ENCODE peak calls at places on chromosomes 4 and X, in seven cellular contexts. Y is brain microvascular endothelial cell, F is lung, Q is bronchial epithelial cell, V is BJ, M is ovary, Z is A549. A is an unnamed sample.

GRCh38 chrX:97616883-97617510 is 733.3 kb downstream of the RPA4 start:
- DNase-seq in Y (peak), F (no peak), Q (peak), V (peak), M (no peak), Z (peak), A (peak)

GRCh38 chrX:44882635-44883034 is 9.6 kb downstream of the KDM6A start:
- DNase-seq in Y (no peak), F (no peak), Q (no peak), V (no peak), M (no peak), Z (no peak), A (no peak)

GRCh38 chr4:98722000-98722399 is 63.6 kb upstream of the TSPAN5 start:
- DNase-seq in Y (no peak), F (no peak), Q (peak), V (no peak), M (no peak), Z (no peak), A (no peak)

GRCh38 chr4:23856630-23857029 is 33.2 kb downstream of the PPARGC1A start:
- DNase-seq in Y (no peak), F (peak), Q (no peak), V (no peak), M (peak), Z (no peak), A (no peak)

GRCh38 chrX:111515298-111515697 is 3.9 kb downstream of the SERTM2 start:
- DNase-seq in Y (no peak), F (no peak), Q (no peak), V (no peak), M (no peak), Z (no peak), A (no peak)

GRCh38 chr4:112128452-112128851 is 16.8 kb upstream of the FAM241A start:
- DNase-seq in Y (no peak), F (no peak), Q (no peak), V (no peak), M (no peak), Z (no peak), A (no peak)

GRCh38 chr4:57098945-57099344 is 11.2 kb downstream of the IGFBP7 start:
- DNase-seq in Y (no peak), F (no peak), Q (no peak), V (peak), M (no peak), Z (no peak), A (peak)

GRCh38 chr4:108345862-108346530 is 177.3 kb upstream of the LEF1 start:
- DNase-seq in Y (peak), F (no peak), Q (peak), V (peak), M (no peak), Z (no peak), A (peak)

GRCh38 chr4:68906238-68907137 is 45.1 kb downstream of the UGT2A3 start:
- DNase-seq in Y (no peak), F (no peak), Q (peak), V (no peak), M (no peak), Z (no peak), A (no peak)

GRCh38 chr4:2817701-2818350 is 24.9 kb downstream of the SH3BP2 start:
- DNase-seq in Y (no peak), F (no peak), Q (no peak), V (no peak), M (no peak), Z (no peak), A (no peak)

GRCh38 chrX:46929439-46930018 is 17.3 kb downstream of the JADE3 start:
- DNase-seq in Y (peak), F (no peak), Q (peak), V (no peak), M (no peak), Z (no peak), A (no peak)

GRCh38 chrX:46547857-46548256 is 2.6 kb upstream of the ZNF674 start:
- DNase-seq in Y (peak), F (no peak), Q (peak), V (peak), M (no peak), Z (no peak), A (peak)

GRCh38 chr4:55758081-55758480 is 61.5 kb upstream of the EXOC1L start:
- DNase-seq in Y (no peak), F (no peak), Q (peak), V (no peak), M (no peak), Z (no peak), A (no peak)

GRCh38 chr4:156781852-156782251 is 189.7 kb downstream of the PDGFC start:
- DNase-seq in Y (peak), F (no peak), Q (peak), V (no peak), M (no peak), Z (no peak), A (no peak)

GRCh38 chrX:145609951-145610511 is 207.6 kb upstream of the SLITRK2 start:
- DNase-seq in Y (peak), F (no peak), Q (peak), V (no peak), M (no peak), Z (no peak), A (no peak)

GRCh38 chrX:31546130-31546529 is 474.3 kb upstream of the FTHL17 start:
- DNase-seq in Y (peak), F (no peak), Q (peak), V (peak), M (no peak), Z (no peak), A (peak)

GRCh38 chr4:94613248-94613647 is 144.5 kb upstream of the BMPR1B start:
- DNase-seq in Y (no peak), F (no peak), Q (no peak), V (no peak), M (no peak), Z (no peak), A (no peak)

GRCh38 chrX:9114245-9114644 is 80.3 kb upstream of the FAM9B start:
- DNase-seq in Y (no peak), F (no peak), Q (no peak), V (no peak), M (no peak), Z (no peak), A (no peak)

GRCh38 chr4:183840311-183840710 is 64.8 kb upstream of the STOX2 start:
- DNase-seq in Y (peak), F (peak), Q (peak), V (no peak), M (peak), Z (peak), A (peak)

GRCh38 chrX:98331407-98331806 is 1447.7 kb downstream of the RPA4 start:
- DNase-seq in Y (no peak), F (no peak), Q (no peak), V (no peak), M (no peak), Z (no peak), A (no peak)

GRCh38 chrX:11381464-11381863 is 88.3 kb downstream of the AMELX start:
- DNase-seq in Y (peak), F (no peak), Q (peak), V (no peak), M (peak), Z (peak), A (peak)

GRCh38 chr4:75995727-75996126 is 5.0 kb upstream of the SDAD1 start:
- DNase-seq in Y (peak), F (no peak), Q (peak), V (no peak), M (no peak), Z (no peak), A (no peak)

GRCh38 chr4:7103599-7104365 is 35.9 kb upstream of the GRPEL1 start:
- DNase-seq in Y (peak), F (peak), Q (no peak), V (no peak), M (peak), Z (peak), A (no peak)

DNA sequence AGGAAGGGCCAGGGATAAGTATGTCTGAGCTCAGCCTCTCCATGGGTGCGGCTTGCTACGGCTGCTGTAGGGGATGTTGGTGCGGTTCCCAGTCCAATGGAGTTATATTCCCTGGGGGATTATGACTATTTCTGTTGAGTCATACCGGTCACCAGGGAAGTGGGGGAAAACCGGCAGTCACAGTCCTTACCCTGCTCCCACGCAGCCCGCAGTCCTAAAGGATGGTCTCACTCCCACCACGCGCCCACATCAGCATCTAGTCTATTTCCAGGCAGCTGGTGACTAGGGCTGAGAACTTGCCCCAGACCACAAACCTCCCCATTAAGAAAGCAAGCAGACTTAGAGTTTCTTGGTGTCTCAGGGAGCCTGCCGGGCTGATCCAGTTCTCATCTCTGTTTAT is 191.6 kb downstream of the VEGFC start:
- DNase-seq in Y (peak), F (no peak), Q (no peak), V (no peak), M (no peak), Z (no peak), A (no peak)
- H3K4me3 ChIP-seq in Y (no peak), F (no peak), Q (no peak), V (no peak), M (no peak), Z (no peak), A (no peak)

GRCh38 chr4:995311-996026 is 2.3 kb upstream of the SLC26A1 start:
- DNase-seq in Y (no peak), F (no peak), Q (no peak), V (no peak), M (no peak), Z (no peak), A (no peak)
- TF ChIP-seq CTCF in Y (no peak), F (no peak), Q (no peak), V (no peak), M (no peak), Z (no peak), A (no peak)

GRCh38 chr4:158172558-158173258 is at the start of gene GASK1B:
- DNase-seq in Y (peak), F (no peak), Q (peak), V (no peak), M (peak), Z (peak), A (no peak)
- H3K4me3 ChIP-seq in Y (peak), F (no peak), Q (peak), V (peak), M (peak), Z (peak), A (peak)

DNA sequence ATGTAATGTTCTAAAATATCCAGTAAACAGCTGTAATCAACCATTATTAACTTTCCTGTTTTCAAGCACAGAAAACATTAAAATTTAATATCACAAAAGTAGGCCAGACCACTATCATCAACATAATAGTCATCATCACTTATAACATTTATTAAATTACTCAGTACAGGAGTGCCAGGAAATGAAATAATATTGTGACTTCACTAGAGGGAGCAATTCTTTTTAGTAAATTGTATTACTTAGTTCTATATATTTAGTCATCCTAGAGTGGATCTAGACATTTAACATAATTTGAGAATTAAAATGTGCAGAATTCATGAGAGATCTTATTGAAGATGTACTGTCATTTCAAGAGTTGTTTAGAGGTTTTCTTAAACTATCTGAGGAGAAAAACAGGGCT is 33.6 kb downstream of the PITX2 start:
- DNase-seq in Y (no peak), F (no peak), Q (peak), V (no peak), M (no peak), Z (no peak), A (no peak)
- TF ChIP-seq CTCF in Y (no peak), F (no peak), Q (no peak), V (peak), M (no peak), Z (no peak), A (no peak)

DNA sequence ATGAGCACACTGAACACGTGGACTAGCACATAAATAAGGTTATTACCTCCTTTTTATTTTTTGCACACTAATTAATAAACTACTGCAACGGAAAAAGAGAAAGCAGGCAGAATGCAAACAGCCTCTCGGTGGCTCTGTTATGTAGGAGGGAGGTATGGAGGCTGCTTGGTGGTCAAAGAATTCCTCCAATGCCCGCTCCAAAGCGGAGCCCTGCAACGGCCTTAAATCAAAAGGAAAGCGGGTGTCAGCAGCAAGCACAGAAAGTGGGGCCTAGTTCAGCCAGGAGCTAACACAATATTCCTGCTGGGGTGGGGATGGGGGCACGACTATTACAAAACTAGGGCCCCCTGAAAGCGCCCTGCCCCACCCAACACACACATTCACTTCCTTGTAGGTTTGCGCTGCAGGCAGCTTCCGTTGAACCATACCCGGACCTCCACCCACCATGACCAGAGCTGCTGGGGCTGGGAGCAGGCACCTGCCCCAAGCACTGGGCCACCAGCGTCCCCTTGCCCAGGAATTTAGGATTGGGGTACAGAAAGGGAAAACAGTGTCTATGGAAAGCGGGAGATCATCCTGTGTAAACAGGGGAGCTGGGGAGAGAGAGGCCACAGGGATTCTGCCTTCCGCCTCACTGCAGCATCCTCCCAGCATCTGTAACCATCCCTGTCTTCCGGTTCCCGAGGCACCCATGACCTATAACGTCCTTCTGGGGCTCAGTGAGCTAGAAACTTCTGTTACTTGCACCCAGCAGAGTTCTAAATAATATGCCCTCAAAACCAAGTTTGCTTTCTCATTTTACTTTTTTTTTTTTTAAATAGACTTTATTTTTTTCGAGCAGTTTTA is 57.1 kb upstream of the DDX3X start:
- DNase-seq in Y (no peak), F (no peak), Q (no peak), V (no peak), M (no peak), Z (no peak), A (no peak)
- H3K4me3 ChIP-seq in Y (peak), F (no peak), Q (peak), V (peak), M (peak), Z (peak), A (peak)

DNA sequence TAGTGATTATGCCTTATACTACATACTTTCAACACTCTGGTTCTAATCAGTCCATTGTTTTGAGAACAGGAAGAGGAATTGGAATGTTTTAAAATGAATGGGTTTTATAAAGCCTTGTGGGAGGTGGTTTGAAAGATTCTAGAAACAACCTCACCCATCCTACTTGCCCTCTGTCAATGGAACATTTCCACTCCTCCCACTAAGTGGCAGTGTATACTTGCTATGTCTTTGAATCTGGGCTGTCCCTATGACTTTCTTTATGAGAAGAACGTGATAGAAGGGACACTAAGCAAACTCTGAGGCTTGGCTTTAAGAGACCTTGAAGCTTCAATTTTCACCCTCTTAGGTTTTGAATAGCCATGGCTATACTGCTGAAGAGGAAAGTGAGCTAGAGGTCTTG is 611.2 kb downstream of the PPP4R3C start:
- DNase-seq in Y (peak), F (no peak), Q (peak), V (no peak), M (no peak), Z (no peak), A (no peak)
- TF ChIP-seq CTCF in Y (peak), F (no peak), Q (peak), V (no peak), M (no peak), Z (no peak), A (no peak)

A was measured in AG04449.